ENCODE peak calls at places on chromosome 18, in eight cellular contexts. R is occipital lobe; J is progenitor cell of endocrine pancreas; Z is naive thymus-derived CD8-positive, alpha-beta T cell; H is GM19239; Y is OCI-LY7; I is uterus; V is activated CD4-positive, alpha-beta T cell treated with anti-CD3 and anti-CD28 coated beads for 24 hours. U is an unnamed sample.

GRCh38 chr18:48023334-48024008 is 93.0 kb upstream of the SMAD2 start:
- DNase-seq in J (no peak), I (peak), H (no peak), R (no peak), Z (no peak), V (no peak), Y (peak), U (no peak)

GRCh38 chr18:26021061-26021754 is 69.2 kb downstream of the SS18 start:
- DNase-seq in Y (no peak), H (no peak), R (no peak), I (no peak), V (no peak), J (no peak), Z (no peak), U (no peak)

GRCh38 chr18:6956999-6957398 is 160.6 kb downstream of the LAMA1 start:
- DNase-seq in I (no peak), Z (no peak), R (no peak), J (no peak), V (no peak), H (no peak), Y (no peak), U (no peak)

GRCh38 chr18:69558088-69558487 is 157.4 kb downstream of the DOK6 start:
- DNase-seq in Z (no peak), Y (no peak), H (no peak), J (no peak), V (no peak), I (no peak), R (no peak), U (no peak)

GRCh38 chr18:2897015-2897414 is 50.2 kb downstream of the EMILIN2 start:
- DNase-seq in V (no peak), Y (no peak), R (no peak), J (no peak), Z (peak), I (no peak), H (no peak), U (no peak)

GRCh38 chr18:31424383-31424988 is 23.1 kb upstream of the DSG3 start:
- DNase-seq in V (no peak), Z (no peak), H (no peak), J (no peak), Y (peak), I (no peak), R (no peak), U (no peak)

GRCh38 chr18:73688851-73689659 is 458.6 kb downstream of the FBXO15 start:
- DNase-seq in H (no peak), R (no peak), I (no peak), Z (no peak), J (no peak), Y (peak), V (no peak), U (no peak)

GRCh38 chr18:67362906-67363305 is 153.6 kb downstream of the DSEL start:
- DNase-seq in V (no peak), R (no peak), H (no peak), J (no peak), Y (no peak), Z (no peak), I (no peak), U (no peak)

GRCh38 chr18:24011095-24011917 is 3.2 kb upstream of the TTC39C start:
- DNase-seq in J (no peak), V (no peak), R (no peak), Y (peak), Z (no peak), H (no peak), I (no peak), U (no peak)

GRCh38 chr18:3596324-3597158 is 146.6 kb downstream of the TGIF1 start:
- DNase-seq in Z (no peak), I (peak), J (no peak), H (peak), Y (peak), V (no peak), R (peak), U (peak)

GRCh38 chr18:10927980-10928605 is 221.3 kb downstream of the PIEZO2 start:
- DNase-seq in Z (no peak), J (no peak), H (no peak), R (no peak), I (no peak), Y (peak), V (no peak), U (no peak)

GRCh38 chr18:58670561-58671121 is 624 bp upstream of the MALT1 start:
- DNase-seq in V (no peak), H (no peak), R (no peak), Z (no peak), I (no peak), J (no peak), Y (no peak), U (no peak)

GRCh38 chr18:3265564-3266033 is 3.7 kb downstream of the MYL12B start:
- DNase-seq in Y (no peak), V (no peak), R (no peak), I (no peak), H (no peak), Z (no peak), J (no peak), U (no peak)

GRCh38 chr18:10805587-10806088 is 279.8 kb downstream of the NAPG start:
- DNase-seq in Y (no peak), I (no peak), V (no peak), J (no peak), Z (no peak), H (no peak), R (no peak), U (no peak)

U was measured in germinal center.